ENCODE peak calls at places on chromosomes 6 and 20, in seven cellular contexts. One of them, this sample, is unnamed.

GRCh38 chr20:46316984-46317684 is 8.8 kb upstream of the CDH22 start:
- DNase-seq in lower leg skin: no peak
- DNase-seq in PC-3: no peak
- DNase-seq in fibroblast of mammary gland: no peak
- DNase-seq in G401: no peak
- DNase-seq in type B pancreatic cell: no peak
- DNase-seq in C1 segment of cervical spinal cord: no peak
- DNase-seq in this sample: no peak

GRCh38 chr20:62009869-62010445 is 55.7 kb downstream of the TAF4 start:
- DNase-seq in lower leg skin: no peak
- DNase-seq in PC-3: no peak
- DNase-seq in type B pancreatic cell: no peak
- DNase-seq in C1 segment of cervical spinal cord: no peak
- DNase-seq in fibroblast of mammary gland: no peak
- DNase-seq in G401: no peak
- DNase-seq in this sample: no peak

GRCh38 chr20:63032861-63033634 is 26.3 kb upstream of the BHLHE23 start:
- DNase-seq in type B pancreatic cell: no peak
- DNase-seq in G401: no peak
- DNase-seq in C1 segment of cervical spinal cord: no peak
- DNase-seq in fibroblast of mammary gland: no peak
- DNase-seq in lower leg skin: no peak
- DNase-seq in PC-3: no peak
- DNase-seq in this sample: peak

GRCh38 chr20:1897965-1898464 is 2.8 kb downstream of the SIRPA start:
- DNase-seq in type B pancreatic cell: no peak
- DNase-seq in lower leg skin: no peak
- DNase-seq in fibroblast of mammary gland: peak
- DNase-seq in PC-3: no peak
- DNase-seq in C1 segment of cervical spinal cord: no peak
- DNase-seq in G401: no peak
- DNase-seq in this sample: no peak

GRCh38 chr6:67131827-67132226 is 1424.8 kb upstream of the EYS start:
- DNase-seq in lower leg skin: peak
- DNase-seq in PC-3: peak
- DNase-seq in G401: peak
- DNase-seq in fibroblast of mammary gland: peak
- DNase-seq in C1 segment of cervical spinal cord: peak
- DNase-seq in type B pancreatic cell: no peak
- DNase-seq in this sample: no peak

GRCh38 chr6:167209577-167209975 is 51.8 kb upstream of the GPR31 start:
- DNase-seq in lower leg skin: no peak
- DNase-seq in type B pancreatic cell: peak
- DNase-seq in C1 segment of cervical spinal cord: no peak
- DNase-seq in PC-3: no peak
- DNase-seq in fibroblast of mammary gland: no peak
- DNase-seq in G401: no peak
- DNase-seq in this sample: no peak

GRCh38 chr6:30726506-30727413 is 6.6 kb downstream of the TUBB start:
- DNase-seq in PC-3: peak
- DNase-seq in C1 segment of cervical spinal cord: no peak
- DNase-seq in type B pancreatic cell: no peak
- DNase-seq in G401: no peak
- DNase-seq in fibroblast of mammary gland: no peak
- DNase-seq in lower leg skin: no peak
- DNase-seq in this sample: no peak

GRCh38 chr6:18102783-18103509 is 19.5 kb downstream of the NHLRC1 start:
- DNase-seq in PC-3: no peak
- DNase-seq in G401: peak
- DNase-seq in lower leg skin: no peak
- DNase-seq in type B pancreatic cell: no peak
- DNase-seq in fibroblast of mammary gland: no peak
- DNase-seq in C1 segment of cervical spinal cord: no peak
- DNase-seq in this sample: no peak

GRCh38 chr20:2804921-2805681 is 4.7 kb upstream of the CPXM1 start:
- DNase-seq in PC-3: no peak
- DNase-seq in lower leg skin: no peak
- DNase-seq in C1 segment of cervical spinal cord: no peak
- DNase-seq in type B pancreatic cell: peak
- DNase-seq in fibroblast of mammary gland: peak
- DNase-seq in G401: no peak
- DNase-seq in this sample: no peak

GRCh38 chr6:84866715-84867114 is 102.3 kb upstream of the TBX18 start:
- DNase-seq in G401: no peak
- DNase-seq in PC-3: no peak
- DNase-seq in fibroblast of mammary gland: peak
- DNase-seq in lower leg skin: no peak
- DNase-seq in C1 segment of cervical spinal cord: no peak
- DNase-seq in type B pancreatic cell: no peak
- DNase-seq in this sample: no peak

GRCh38 chr20:55291251-55291650 is 714.1 kb downstream of the CBLN4 start:
- DNase-seq in lower leg skin: no peak
- DNase-seq in fibroblast of mammary gland: no peak
- DNase-seq in G401: no peak
- DNase-seq in type B pancreatic cell: no peak
- DNase-seq in C1 segment of cervical spinal cord: no peak
- DNase-seq in PC-3: no peak
- DNase-seq in this sample: no peak

GRCh38 chr6:53647437-53648094 is 18.0 kb downstream of the KLHL31 start:
- DNase-seq in PC-3: peak
- DNase-seq in C1 segment of cervical spinal cord: no peak
- DNase-seq in lower leg skin: no peak
- DNase-seq in fibroblast of mammary gland: peak
- DNase-seq in G401: no peak
- DNase-seq in type B pancreatic cell: no peak
- DNase-seq in this sample: no peak

GRCh38 chr6:128516514-128516898 is 3.9 kb downstream of the PTPRK start:
- DNase-seq in type B pancreatic cell: no peak
- DNase-seq in fibroblast of mammary gland: peak
- DNase-seq in G401: no peak
- DNase-seq in PC-3: peak
- DNase-seq in lower leg skin: no peak
- DNase-seq in C1 segment of cervical spinal cord: no peak
- DNase-seq in this sample: no peak

GRCh38 chr20:33668087-33668790 is 1.5 kb downstream of the ACTL10 start:
- DNase-seq in type B pancreatic cell: peak
- DNase-seq in fibroblast of mammary gland: no peak
- DNase-seq in lower leg skin: no peak
- DNase-seq in C1 segment of cervical spinal cord: no peak
- DNase-seq in PC-3: no peak
- DNase-seq in G401: no peak
- DNase-seq in this sample: no peak

GRCh38 chr6:139996253-139996834 is 621.9 kb upstream of the CITED2 start:
- DNase-seq in lower leg skin: no peak
- DNase-seq in type B pancreatic cell: no peak
- DNase-seq in PC-3: no peak
- DNase-seq in C1 segment of cervical spinal cord: no peak
- DNase-seq in G401: no peak
- DNase-seq in fibroblast of mammary gland: no peak
- DNase-seq in this sample: no peak